ENCODE peak calls at places on chromosome 7, in five cellular contexts. D, H, J, N and O are unnamed samples.

GRCh38 chr7:151598045-151598444 is 78.3 kb upstream of the RHEB start:
- DNase-seq in N (no peak), H (peak), J (no peak), D (peak), O (no peak)

GRCh38 chr7:141072548-141073172 is 1.2 kb upstream of the TMEM178B start:
- DNase-seq in N (no peak), D (peak), J (peak), H (peak), O (peak)

GRCh38 chr7:964401-965231 is 10.1 kb upstream of the ADAP1 start:
- DNase-seq in J (peak), D (peak), H (peak), N (no peak), O (no peak)

GRCh38 chr7:105198223-105198622 is 184.2 kb downstream of the KMT2E start:
- DNase-seq in D (peak), H (peak), N (no peak), J (no peak), O (no peak)

GRCh38 chr7:767941-768729 is 41.1 kb upstream of the PRKAR1B start:
- DNase-seq in D (peak), J (no peak), H (no peak), N (no peak), O (no peak)

GRCh38 chr7:99805641-99806040 is 21.7 kb upstream of the CYP3A4 start:
- DNase-seq in N (no peak), J (no peak), D (no peak), H (no peak), O (no peak)

GRCh38 chr7:48887500-48887899 is 36.8 kb upstream of the CDC14C start:
- DNase-seq in H (no peak), D (no peak), J (no peak), N (no peak), O (no peak)

GRCh38 chr7:104943502-104944343 is 70.3 kb upstream of the KMT2E start:
- DNase-seq in H (no peak), N (no peak), J (no peak), D (no peak), O (no peak)

GRCh38 chr7:95694334-95694733 is 78.0 kb upstream of the DYNC1I1 start:
- DNase-seq in D (no peak), J (no peak), N (no peak), H (no peak), O (no peak)

DNA sequence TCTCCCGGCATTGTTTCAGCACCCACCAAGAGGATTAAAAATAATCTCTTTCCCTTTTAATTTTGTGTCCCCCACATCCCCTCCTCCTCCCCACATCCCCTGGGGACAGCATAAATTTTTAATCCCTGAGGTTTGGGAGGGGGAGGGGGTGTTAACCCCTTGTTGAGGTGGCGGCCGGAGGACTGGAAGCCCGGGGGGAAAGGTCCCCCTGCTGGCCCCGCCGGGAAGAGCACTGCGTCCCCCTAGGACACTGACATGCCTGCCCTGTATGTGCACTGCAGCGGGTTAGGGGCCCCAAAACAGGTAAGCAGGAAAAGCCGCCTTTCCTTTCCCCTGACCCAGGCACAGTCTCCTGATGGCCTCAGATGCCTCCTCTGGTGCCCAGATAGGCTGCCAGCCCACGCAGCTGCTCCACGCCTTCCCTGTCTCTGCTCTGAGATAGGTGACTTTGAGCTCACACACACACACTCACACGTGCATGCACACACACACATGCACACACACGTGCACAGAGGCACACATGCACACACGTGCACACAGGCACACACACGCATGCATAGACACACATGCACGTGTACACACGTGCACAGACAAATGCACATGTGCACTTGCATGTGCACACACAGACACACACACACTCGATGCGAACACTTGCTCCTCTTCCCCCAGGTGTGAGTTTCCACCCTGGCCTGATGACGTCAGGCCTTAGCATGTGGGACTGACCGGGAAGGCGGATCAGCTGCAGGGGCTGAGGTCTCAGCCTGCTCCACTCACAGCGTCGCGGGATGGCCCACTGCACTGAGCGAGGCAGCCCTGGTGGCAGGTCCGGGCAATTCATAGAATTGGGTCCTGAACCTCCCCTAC is 12.3 kb downstream of the CNPY1 start:
- DNase-seq in H (no peak), N (peak), J (peak), D (no peak), O (peak)
- H2AFZ ChIP-seq in H (no peak), N (no peak), J (no peak), D (peak), O (peak)

GRCh38 chr7:28298870-28299484 is 113.3 kb upstream of the CREB5 start:
- DNase-seq in H (peak), N (peak), J (peak), D (peak), O (peak)
- H2BK15ac ChIP-seq in H (no peak), N (no peak), J (no peak), D (no peak), O (no peak)

GRCh38 chr7:16422100-16422430 is 727 bp upstream of the CRPPA start:
- DNase-seq in N (no peak), J (no peak), D (peak), H (peak), O (no peak)
- H4K8ac ChIP-seq in N (no peak), J (no peak), D (peak), H (no peak), O (no peak)

GRCh38 chr7:111958889-111959288 is 247.3 kb downstream of the DOCK4 start:
- DNase-seq in J (no peak), H (no peak), N (no peak), D (no peak), O (no peak)

GRCh38 chr7:111958431-111958830 is 247.8 kb downstream of the DOCK4 start:
- DNase-seq in H (no peak), N (no peak), D (no peak), J (no peak), O (no peak)

DNA sequence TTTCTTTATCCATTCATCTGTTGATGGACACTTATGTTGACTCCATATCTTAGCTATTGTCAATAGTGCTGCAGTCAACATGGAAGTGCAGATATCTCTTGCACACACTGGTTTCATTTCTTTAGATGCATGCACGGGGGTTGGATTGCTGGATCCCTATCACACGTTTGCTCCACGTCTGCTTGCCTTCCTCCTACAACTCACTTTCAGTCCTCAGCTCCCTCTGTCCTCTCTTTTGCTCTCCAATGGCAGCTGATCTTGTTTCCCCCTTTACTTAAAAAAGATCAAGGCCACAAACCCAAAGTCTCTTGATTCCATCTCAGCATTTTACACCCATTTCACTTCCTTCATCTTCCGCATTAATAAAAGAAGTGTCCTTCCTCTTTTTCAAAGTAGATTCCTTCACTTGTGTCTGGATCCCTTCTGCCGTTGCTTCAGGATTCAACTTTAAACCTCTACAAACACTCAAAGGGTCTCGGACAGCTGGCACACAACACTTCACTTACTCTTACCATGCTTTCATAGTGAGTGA is 245.2 kb downstream of the DOCK4 start:
- DNase-seq in D (no peak), J (no peak), H (no peak), N (no peak), O (no peak)
- H2AFZ ChIP-seq in D (no peak), J (no peak), H (no peak), N (no peak), O (no peak)

GRCh38 chr7:94028768-94029167 is 24.6 kb upstream of the BET1 start:
- DNase-seq in D (peak), H (peak), N (no peak), J (no peak), O (no peak)
- H2BK15ac ChIP-seq in D (no peak), H (no peak), N (no peak), J (no peak), O (no peak)